ENCODE peak calls at places on chromosomes 2 and 18, in six cellular contexts. M is spleen, F is colonic mucosa, V is uterus, W is endothelial cell of umbilical vein, E is pancreas. U is an unnamed sample.

GRCh38 chr2:163715199-163715598 is 20.6 kb downstream of the FIGN start:
- DNase-seq in M (no peak), F (no peak), V (no peak), W (no peak), E (no peak), U (no peak)

GRCh38 chr2:128579825-128580224 is 261.2 kb upstream of the HS6ST1 start:
- DNase-seq in M (no peak), F (no peak), V (no peak), W (no peak), E (no peak), U (no peak)

GRCh38 chr2:8515864-8516533 is 165.9 kb upstream of the ID2 start:
- DNase-seq in M (no peak), F (no peak), V (no peak), W (no peak), E (no peak), U (no peak)

GRCh38 chr2:3647246-3647645 is 10.8 kb upstream of the ALLC start:
- DNase-seq in M (peak; percentile 42), F (no peak), V (no peak), W (no peak), E (no peak), U (no peak)

GRCh38 chr2:19228092-19228670 is 130.2 kb downstream of the OSR1 start:
- DNase-seq in M (no peak), F (no peak), V (no peak), W (no peak), E (no peak), U (no peak)

GRCh38 chr2:133747965-133748700 is 179.9 kb upstream of the NCKAP5 start:
- DNase-seq in M (no peak), F (no peak), V (no peak), W (no peak), E (no peak), U (no peak)

GRCh38 chr2:30702694-30703093 is 104.6 kb downstream of the CAPN13 start:
- DNase-seq in M (no peak), F (no peak), V (no peak), W (no peak), E (no peak), U (no peak)

GRCh38 chr18:29157057-29157780 is 980.3 kb upstream of the CDH2 start:
- DNase-seq in M (no peak), F (no peak), V (no peak), W (peak; percentile 43), E (no peak), U (no peak)

GRCh38 chr2:12261993-12262680 is 454.6 kb upstream of the TRIB2 start:
- DNase-seq in M (no peak), F (no peak), V (no peak), W (no peak), E (no peak), U (no peak)

GRCh38 chr2:104850322-104851184 is 3.4 kb upstream of the POU3F3 start:
- DNase-seq in M (no peak), F (no peak), V (no peak), W (no peak), E (no peak), U (no peak)

GRCh38 chr2:159933727-159934049 is 128.7 kb downstream of the PLA2R1 start:
- DNase-seq in M (no peak), F (no peak), V (no peak), W (no peak), E (no peak), U (no peak)

GRCh38 chr2:174035117-174035516 is 69.9 kb upstream of the SP3 start:
- DNase-seq in M (no peak), F (no peak), V (no peak), W (no peak), E (no peak), U (no peak)

GRCh38 chr2:39521876-39522517 is 84.9 kb upstream of the MAP4K3 start:
- DNase-seq in M (no peak), F (no peak), V (no peak), W (no peak), E (no peak), U (no peak)

GRCh38 chr2:147845608-147846002 is 776 bp downstream of the ACVR2A start:
- DNase-seq in M (no peak), F (no peak), V (no peak), W (peak; percentile 47), E (no peak), U (no peak)

GRCh38 chr2:62398295-62398855 is 107.6 kb downstream of the TMEM17 start:
- DNase-seq in M (no peak), F (no peak), V (no peak), W (peak; percentile 43), E (no peak), U (no peak)

GRCh38 chr18:13387856-13388548 is 169.4 kb downstream of the LDLRAD4 start:
- DNase-seq in M (no peak), F (no peak), V (no peak), W (peak; percentile 13), E (no peak), U (no peak)

GRCh38 chr2:172109256-172109655 is 6.6 kb upstream of the DLX2 start:
- DNase-seq in M (no peak), F (no peak), V (no peak), W (no peak), E (no peak), U (no peak)

GRCh38 chr18:49251451-49251850 is 209.0 kb downstream of the DYM start:
- DNase-seq in M (no peak), F (no peak), V (no peak), W (no peak), E (no peak), U (no peak)

GRCh38 chr18:77054606-77055428 is 77.8 kb downstream of the MBP start:
- DNase-seq in M (peak; percentile 97), F (peak; percentile 71), V (peak; percentile 81), W (peak; percentile 88), E (peak; percentile 27), U (peak; percentile 63)

GRCh38 chr18:77054288-77054605 is 78.3 kb downstream of the MBP start:
- DNase-seq in M (peak; percentile 89), F (no peak), V (no peak), W (no peak), E (no peak), U (no peak)

GRCh38 chr18:77057043-77057442 is 75.5 kb downstream of the MBP start:
- DNase-seq in M (no peak), F (no peak), V (no peak), W (no peak), E (no peak), U (no peak)

GRCh38 chr18:77056399-77057015 is 76.1 kb downstream of the MBP start:
- DNase-seq in M (no peak), F (peak; percentile 66), V (no peak), W (no peak), E (no peak), U (no peak)

GRCh38 chr18:77055429-77056310 is 76.9 kb downstream of the MBP start:
- DNase-seq in M (peak; percentile 94), F (no peak), V (no peak), W (no peak), E (no peak), U (no peak)
- H3K4me3 ChIP-seq in M (no peak overlapping the region), F (no peak overlapping the region), V (no peak overlapping the region), W (no peak overlapping the region), E (no peak overlapping the region), U (peak overlapping the region; percentile 50)

GRCh38 chr18:53797998-53798397 is 426.5 kb downstream of the MBD2 start:
- DNase-seq in M (no peak), F (peak; percentile 47), V (no peak), W (no peak), E (no peak), U (no peak)
- H3K36me3 ChIP-seq in M (no peaks in the 10 kb centered on the region), F (no peaks in the 10 kb centered on the region), V (no peaks in the 10 kb centered on the region), W (no peaks in the 10 kb centered on the region), E (no peaks in the 10 kb centered on the region), U (no peaks in the 10 kb centered on the region)

GRCh38 chr2:102063948-102064678 is 72.4 kb downstream of the IL1R2 start:
- DNase-seq in M (peak; percentile 86), F (peak; percentile 72), V (peak; percentile 88), W (peak; percentile 86), E (peak; percentile 71), U (no peak)
- H3K4me1 ChIP-seq in M (peaks cover 25% of the 10 kb centered on the region), F (peaks cover 11% of the 10 kb centered on the region), V (peaks cover 28% of the 10 kb centered on the region), W (peaks cover 17% of the 10 kb centered on the region), E (peaks cover 6% of the 10 kb centered on the region), U (no peaks in the 10 kb centered on the region)

GRCh38 chr18:40235881-40236280 is 1719.2 kb upstream of the PIK3C3 start:
- DNase-seq in M (no peak), F (no peak), V (no peak), W (no peak), E (no peak), U (no peak)
- H3K4me3 ChIP-seq in M (no peak overlapping the region), F (no peak overlapping the region), V (no peak overlapping the region), W (no peak overlapping the region), E (no peak overlapping the region), U (no peak overlapping the region)

GRCh38 chr2:31992025-31992566 is 18.7 kb downstream of the MEMO1 start:
- DNase-seq in M (no peak), F (no peak), V (no peak), W (no peak), E (no peak), U (no peak)
- H3K36me3 ChIP-seq in M (no peaks in the 10 kb centered on the region), F (no peaks in the 10 kb centered on the region), V (no peaks in the 10 kb centered on the region), W (no peaks in the 10 kb centered on the region), E (no peaks in the 10 kb centered on the region), U (no peaks in the 10 kb centered on the region)

GRCh38 chr18:58497845-58498244 is 131.0 kb downstream of the ALPK2 start:
- DNase-seq in M (no peak), F (no peak), V (no peak), W (no peak), E (no peak), U (no peak)

GRCh38 chr18:58501497-58501896 is 127.4 kb downstream of the ALPK2 start:
- DNase-seq in M (no peak), F (no peak), V (no peak), W (no peak), E (no peak), U (no peak)

GRCh38 chr18:58499527-58499926 is 129.4 kb downstream of the ALPK2 start:
- DNase-seq in M (no peak), F (no peak), V (no peak), W (no peak), E (no peak), U (no peak)

GRCh38 chr18:58502628-58503027 is 126.3 kb downstream of the ALPK2 start:
- DNase-seq in M (no peak), F (peak; percentile 50), V (no peak), W (no peak), E (no peak), U (peak; percentile 34)

DNA sequence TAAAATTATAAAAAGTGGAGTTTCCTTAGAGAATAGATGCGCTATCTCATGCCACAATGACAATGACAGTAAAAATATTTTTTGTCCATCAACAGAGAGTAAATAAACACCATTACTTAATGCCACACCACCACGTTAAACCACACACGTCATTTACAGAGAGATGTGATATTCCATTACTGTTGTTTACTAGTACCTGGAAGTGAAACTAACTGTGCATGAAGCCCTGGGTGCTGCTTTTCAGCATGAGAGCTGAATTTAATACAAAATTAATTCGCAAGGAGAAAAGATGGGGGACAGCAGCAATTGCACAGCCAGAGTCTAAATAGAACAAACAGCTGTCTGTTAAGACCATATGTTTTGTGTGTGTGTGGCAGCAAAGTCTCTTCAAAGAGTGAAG is 127.9 kb downstream of the ALPK2 start:
- DNase-seq in M (no peak), F (no peak), V (no peak), W (no peak), E (no peak), U (no peak)
- H3K4me1 ChIP-seq in M (peaks cover 8% of the 10 kb centered on the region), F (peaks cover 11% of the 10 kb centered on the region), V (no peaks in the 10 kb centered on the region), W (no peaks in the 10 kb centered on the region), E (peaks cover 10% of the 10 kb centered on the region), U (peaks cover 38% of the 10 kb centered on the region)

GRCh38 chr2:15852811-15853210 is 87.5 kb upstream of the MYCN start:
- DNase-seq in M (no peak), F (no peak), V (no peak), W (no peak), E (no peak), U (no peak)
- H3K4me3 ChIP-seq in M (no peak overlapping the region), F (no peak overlapping the region), V (no peak overlapping the region), W (no peak overlapping the region), E (no peak overlapping the region), U (no peak overlapping the region)

GRCh38 chr2:170991398-170992185 is 62.5 kb downstream of the GORASP2 start:
- DNase-seq in M (no peak), F (no peak), V (no peak), W (no peak), E (no peak), U (no peak)
- H3K36me3 ChIP-seq in M (peaks cover 31% of the 10 kb centered on the region), F (no peaks in the 10 kb centered on the region), V (peaks cover 3% of the 10 kb centered on the region), W (peaks cover 3% of the 10 kb centered on the region), E (no peaks in the 10 kb centered on the region), U (peaks cover 6% of the 10 kb centered on the region)

U was measured in CD8-positive, alpha-beta memory T cell.